ENCODE peak calls at places on chromosome 5, in four cellular contexts. One of them, this sample, is unnamed. For H3K4me1, the result is how much of the 10 kb centered on the place peaks cover.

GRCh38 chr5:78927657-78928282 is 57.3 kb downstream of the ARSB start:
- DNase-seq in upper lobe of right lung: no peak
- DNase-seq in A549: peak
- DNase-seq in breast epithelium: no peak
- DNase-seq in this sample: no peak

GRCh38 chr5:91222482-91222881 is 160.6 kb downstream of the ARRDC3 start:
- DNase-seq in upper lobe of right lung: no peak
- DNase-seq in A549: no peak
- DNase-seq in breast epithelium: no peak
- DNase-seq in this sample: no peak

GRCh38 chr5:145854651-145855258 is 18.1 kb downstream of the GRXCR2 start:
- DNase-seq in upper lobe of right lung: no peak
- DNase-seq in A549: peak
- DNase-seq in breast epithelium: no peak
- DNase-seq in this sample: no peak

GRCh38 chr5:875931-876330 is 16.7 kb downstream of the BRD9 start:
- DNase-seq in upper lobe of right lung: no peak
- DNase-seq in A549: no peak
- DNase-seq in breast epithelium: no peak
- DNase-seq in this sample: no peak

GRCh38 chr5:1018596-1018995 is 10.0 kb downstream of the NKD2 start:
- DNase-seq in upper lobe of right lung: no peak
- DNase-seq in A549: no peak
- DNase-seq in breast epithelium: no peak
- DNase-seq in this sample: peak

GRCh38 chr5:79168031-79168430 is 56.4 kb downstream of the BHMT start:
- DNase-seq in upper lobe of right lung: no peak
- DNase-seq in A549: no peak
- DNase-seq in breast epithelium: no peak
- DNase-seq in this sample: no peak

GRCh38 chr5:111404270-111404769 is 108.0 kb downstream of the STARD4 start:
- DNase-seq in upper lobe of right lung: no peak
- DNase-seq in A549: no peak
- DNase-seq in breast epithelium: no peak
- DNase-seq in this sample: no peak

GRCh38 chr5:77993141-77993540 is 217.0 kb upstream of the TBCA start:
- DNase-seq in upper lobe of right lung: no peak
- DNase-seq in A549: no peak
- DNase-seq in breast epithelium: no peak
- DNase-seq in this sample: no peak

GRCh38 chr5:181086410-181087229 is 44.3 kb downstream of the OR2V1 start:
- DNase-seq in upper lobe of right lung: no peak
- DNase-seq in A549: no peak
- DNase-seq in breast epithelium: no peak
- DNase-seq in this sample: no peak

GRCh38 chr5:41268894-41269293 is 55.6 kb upstream of the C6 start:
- DNase-seq in upper lobe of right lung: no peak
- DNase-seq in A549: no peak
- DNase-seq in breast epithelium: no peak
- DNase-seq in this sample: no peak

GRCh38 chr5:179558912-179559279 is 8.5 kb downstream of the RUFY1 start:
- DNase-seq in upper lobe of right lung: peak
- DNase-seq in A549: peak
- DNase-seq in breast epithelium: no peak
- DNase-seq in this sample: no peak

GRCh38 chr5:157143127-157143959 is 678 bp upstream of the MED7 start:
- DNase-seq in upper lobe of right lung: peak
- DNase-seq in A549: peak
- DNase-seq in breast epithelium: peak
- DNase-seq in this sample: peak

GRCh38 chr5:137099651-137100050 is 399.5 kb downstream of the SPOCK1 start:
- DNase-seq in upper lobe of right lung: no peak
- DNase-seq in A549: no peak
- DNase-seq in breast epithelium: no peak
- DNase-seq in this sample: no peak

GRCh38 chr5:180136661-180137381 is 65.3 kb upstream of the RNF130 start:
- DNase-seq in upper lobe of right lung: no peak
- DNase-seq in A549: no peak
- DNase-seq in breast epithelium: no peak
- DNase-seq in this sample: no peak

GRCh38 chr5:76790632-76791290 is 28.1 kb upstream of the F2RL1 start:
- DNase-seq in upper lobe of right lung: no peak
- DNase-seq in A549: peak
- DNase-seq in breast epithelium: no peak
- DNase-seq in this sample: peak

GRCh38 chr5:68834486-68834885 is 259.3 kb upstream of the SLC30A5 start:
- DNase-seq in upper lobe of right lung: no peak
- DNase-seq in A549: no peak
- DNase-seq in breast epithelium: peak
- DNase-seq in this sample: no peak

GRCh38 chr5:150209020-150209635 is 19.3 kb downstream of the SLC6A7 start:
- DNase-seq in upper lobe of right lung: peak
- DNase-seq in A549: peak
- DNase-seq in breast epithelium: peak
- DNase-seq in this sample: no peak

GRCh38 chr5:172504736-172505402 is 50.5 kb upstream of the SH3PXD2B start:
- DNase-seq in upper lobe of right lung: peak
- DNase-seq in A549: no peak
- DNase-seq in breast epithelium: no peak
- DNase-seq in this sample: peak

GRCh38 chr5:173547579-173547978 is 68.9 kb downstream of the BOD1 start:
- DNase-seq in upper lobe of right lung: no peak
- DNase-seq in A549: no peak
- DNase-seq in breast epithelium: no peak
- DNase-seq in this sample: no peak

GRCh38 chr5:180523629-180524466 is 29.7 kb downstream of the CNOT6 start:
- DNase-seq in upper lobe of right lung: no peak
- DNase-seq in A549: no peak
- DNase-seq in breast epithelium: no peak
- DNase-seq in this sample: no peak

GRCh38 chr5:135033866-135034185 is 202 bp downstream of the PITX1 start:
- DNase-seq in upper lobe of right lung: no peak
- DNase-seq in A549: no peak
- DNase-seq in breast epithelium: no peak
- DNase-seq in this sample: no peak

GRCh38 chr5:80928073-80928472 is 32.1 kb upstream of the RASGRF2 start:
- DNase-seq in upper lobe of right lung: no peak
- DNase-seq in A549: no peak
- DNase-seq in breast epithelium: no peak
- DNase-seq in this sample: no peak

GRCh38 chr5:14824490-14824889 is 47.1 kb downstream of the ANKH start:
- DNase-seq in upper lobe of right lung: no peak
- DNase-seq in A549: no peak
- DNase-seq in breast epithelium: no peak
- DNase-seq in this sample: no peak

GRCh38 chr5:38465045-38465444 is 91.4 kb downstream of the LIFR start:
- DNase-seq in upper lobe of right lung: no peak
- DNase-seq in A549: no peak
- DNase-seq in breast epithelium: no peak
- DNase-seq in this sample: no peak

GRCh38 chr5:141420855-141421488 is at the start of gene PCDHGA11:
- DNase-seq in upper lobe of right lung: no peak
- DNase-seq in A549: peak
- DNase-seq in breast epithelium: no peak
- DNase-seq in this sample: peak

GRCh38 chr5:154986151-154986550 is 27.4 kb upstream of the KIF4B start:
- DNase-seq in upper lobe of right lung: no peak
- DNase-seq in A549: no peak
- DNase-seq in breast epithelium: no peak
- DNase-seq in this sample: no peak

GRCh38 chr5:82644768-82645167 is 366.6 kb upstream of the RPS23 start:
- DNase-seq in upper lobe of right lung: no peak
- DNase-seq in A549: no peak
- DNase-seq in breast epithelium: no peak
- DNase-seq in this sample: no peak

GRCh38 chr5:168070761-168071160 is 220.7 kb upstream of the WWC1 start:
- DNase-seq in upper lobe of right lung: no peak
- DNase-seq in A549: no peak
- DNase-seq in breast epithelium: no peak
- DNase-seq in this sample: no peak

GRCh38 chr5:150461231-150461630 is 11.7 kb upstream of the RPS14 start:
- DNase-seq in upper lobe of right lung: no peak
- DNase-seq in A549: no peak
- DNase-seq in breast epithelium: no peak
- DNase-seq in this sample: no peak

GRCh38 chr5:66281309-66281708 is 137.2 kb downstream of the SREK1 start:
- DNase-seq in upper lobe of right lung: no peak
- DNase-seq in A549: no peak
- DNase-seq in breast epithelium: no peak
- DNase-seq in this sample: no peak

GRCh38 chr5:109989994-109990722 is 300.4 kb downstream of the MAN2A1 start:
- DNase-seq in upper lobe of right lung: no peak
- DNase-seq in A549: no peak
- DNase-seq in breast epithelium: no peak
- DNase-seq in this sample: no peak

GRCh38 chr5:75951716-75952115 is 131.5 kb upstream of the SV2C start:
- DNase-seq in upper lobe of right lung: no peak
- DNase-seq in A549: no peak
- DNase-seq in breast epithelium: no peak
- DNase-seq in this sample: no peak

GRCh38 chr5:115709585-115709984 is 83.7 kb upstream of the TMED7 start:
- DNase-seq in upper lobe of right lung: no peak
- DNase-seq in A549: no peak
- DNase-seq in breast epithelium: no peak
- DNase-seq in this sample: no peak

GRCh38 chr5:113901718-113902117 is 388.2 kb downstream of the YTHDC2 start:
- DNase-seq in upper lobe of right lung: no peak
- DNase-seq in A549: no peak
- DNase-seq in breast epithelium: no peak
- DNase-seq in this sample: no peak

GRCh38 chr5:106459541-106459940 is 1211.2 kb downstream of the EFNA5 start:
- DNase-seq in upper lobe of right lung: no peak
- DNase-seq in A549: no peak
- DNase-seq in breast epithelium: no peak
- DNase-seq in this sample: no peak

GRCh38 chr5:424259-425110 is 18.5 kb upstream of the EXOC3 start:
- DNase-seq in upper lobe of right lung: peak
- DNase-seq in A549: no peak
- DNase-seq in breast epithelium: no peak
- DNase-seq in this sample: no peak

GRCh38 chr5:90504743-90505142 is 24.6 kb downstream of the LYSMD3 start:
- DNase-seq in upper lobe of right lung: no peak
- DNase-seq in A549: peak
- DNase-seq in breast epithelium: no peak
- DNase-seq in this sample: no peak

GRCh38 chr5:34656700-34657549 is 797 bp downstream of the RAI14 start:
- DNase-seq in upper lobe of right lung: peak
- DNase-seq in A549: no peak
- DNase-seq in breast epithelium: peak
- DNase-seq in this sample: peak

GRCh38 chr5:13632676-13633075 is 311.8 kb downstream of the DNAH5 start:
- DNase-seq in upper lobe of right lung: no peak
- DNase-seq in A549: peak
- DNase-seq in breast epithelium: no peak
- DNase-seq in this sample: no peak

GRCh38 chr5:178535299-178536175 is 54.7 kb downstream of the COL23A1 start:
- DNase-seq in upper lobe of right lung: peak
- DNase-seq in A549: no peak
- DNase-seq in breast epithelium: peak
- DNase-seq in this sample: peak

GRCh38 chr5:178538624-178539344 is 51.4 kb downstream of the COL23A1 start:
- DNase-seq in upper lobe of right lung: no peak
- DNase-seq in A549: no peak
- DNase-seq in breast epithelium: no peak
- DNase-seq in this sample: no peak

GRCh38 chr5:178537467-178538381 is 52.5 kb downstream of the COL23A1 start:
- DNase-seq in upper lobe of right lung: no peak
- DNase-seq in A549: no peak
- DNase-seq in breast epithelium: no peak
- DNase-seq in this sample: no peak

GRCh38 chr5:178533136-178533535 is 57.1 kb downstream of the COL23A1 start:
- DNase-seq in upper lobe of right lung: no peak
- DNase-seq in A549: no peak
- DNase-seq in breast epithelium: no peak
- DNase-seq in this sample: no peak

GRCh38 chr5:178536541-178537466 is 53.4 kb downstream of the COL23A1 start:
- DNase-seq in upper lobe of right lung: no peak
- DNase-seq in A549: no peak
- DNase-seq in breast epithelium: no peak
- DNase-seq in this sample: no peak
- H3K4me3 ChIP-seq in upper lobe of right lung: no peak
- H3K4me3 ChIP-seq in A549: no peak
- H3K4me3 ChIP-seq in breast epithelium: no peak
- H3K4me3 ChIP-seq in this sample: no peak

GRCh38 chr5:58074222-58074621 is 385.7 kb downstream of the PLK2 start:
- DNase-seq in upper lobe of right lung: no peak
- DNase-seq in A549: no peak
- DNase-seq in breast epithelium: no peak
- DNase-seq in this sample: no peak
- H3K4me1 ChIP-seq in upper lobe of right lung: under half
- H3K4me1 ChIP-seq in A549: under half
- H3K4me1 ChIP-seq in breast epithelium: under half
- H3K4me1 ChIP-seq in this sample: under half

GRCh38 chr5:143685416-143685815 is 126.5 kb upstream of the HMHB1 start:
- DNase-seq in upper lobe of right lung: no peak
- DNase-seq in A549: peak
- DNase-seq in breast epithelium: no peak
- DNase-seq in this sample: no peak
- TF ChIP-seq CTCF in upper lobe of right lung: peak
- TF ChIP-seq CTCF in A549: no peak
- TF ChIP-seq CTCF in breast epithelium: no peak
- TF ChIP-seq CTCF in this sample: peak

DNA sequence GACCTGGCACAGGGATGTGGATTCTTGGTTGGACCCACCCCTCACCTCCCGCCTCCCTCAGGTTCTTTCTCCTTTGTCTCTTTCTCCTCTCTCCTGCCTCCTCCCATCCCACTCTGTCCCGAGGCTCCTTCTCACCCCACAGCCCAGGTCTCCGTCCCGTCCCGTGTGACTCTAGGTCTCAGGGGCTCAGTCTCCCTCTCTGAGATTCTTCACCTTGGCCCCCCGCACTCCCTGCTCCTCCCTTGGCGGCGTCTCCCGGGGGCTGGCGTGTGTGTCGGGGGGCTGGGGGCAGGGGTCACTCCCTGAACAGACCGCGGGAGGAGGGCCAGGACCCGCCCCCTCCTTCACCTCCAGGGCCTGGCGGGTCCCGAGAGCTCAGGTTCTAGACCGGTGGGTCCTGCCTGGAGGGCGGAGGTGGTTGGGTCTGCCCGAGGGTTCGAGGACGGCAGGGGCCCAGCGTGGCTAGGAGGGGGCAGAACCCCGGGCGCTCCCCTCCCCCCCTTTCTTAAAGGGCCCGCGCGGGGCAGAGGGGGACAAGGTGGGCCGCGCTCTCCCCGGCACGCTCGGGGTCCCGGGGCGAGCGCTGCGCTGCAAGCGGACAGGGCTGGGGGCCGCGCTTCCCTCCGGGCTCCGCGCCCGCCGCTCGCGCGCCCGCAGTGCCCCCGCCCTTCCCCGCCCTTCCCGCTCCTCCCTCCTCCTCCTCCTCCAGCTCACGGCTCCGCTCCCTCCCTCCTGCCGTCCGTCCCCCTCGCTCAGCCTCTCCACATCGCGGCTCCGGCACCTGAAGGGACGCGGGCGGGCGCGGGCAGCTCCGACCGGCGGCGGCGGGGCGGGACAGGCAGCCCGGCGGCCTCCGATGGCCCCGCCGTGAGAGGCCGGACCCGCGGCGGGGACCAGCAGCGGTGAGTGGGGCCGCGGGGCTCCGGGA is at the start of gene PSD2:
- DNase-seq in upper lobe of right lung: no peak
- DNase-seq in A549: no peak
- DNase-seq in breast epithelium: no peak
- DNase-seq in this sample: no peak
- H3K4me3 ChIP-seq in upper lobe of right lung: peak
- H3K4me3 ChIP-seq in A549: peak
- H3K4me3 ChIP-seq in breast epithelium: peak
- H3K4me3 ChIP-seq in this sample: peak